ENCODE peak calls at places on chromosomes 16 and 17, in five cellular contexts. N, X, A, V and Z are unnamed samples.

GRCh38 chr16:3920206-3920605 is 39.7 kb upstream of the CREBBP start:
- DNase-seq in X (no peak), A (no peak), N (no peak), V (no peak), Z (no peak)

GRCh38 chr17:2926019-2926650 is 129.9 kb downstream of the RAP1GAP2 start:
- DNase-seq in N (no peak), X (no peak), A (no peak), V (no peak), Z (peak)

GRCh38 chr16:12204601-12205000 is 228.1 kb downstream of the SNX29 start:
- DNase-seq in A (no peak), N (no peak), V (no peak), X (no peak), Z (no peak)

GRCh38 chr17:30922235-30922993 is 669 bp downstream of the ADAP2 start:
- DNase-seq in A (peak), N (peak), V (no peak), X (peak), Z (no peak)

GRCh38 chr16:56852968-56853367 is 12.0 kb upstream of the SLC12A3 start:
- DNase-seq in A (no peak), N (no peak), X (no peak), V (no peak), Z (no peak)

GRCh38 chr16:50160495-50161164 is 7.5 kb downstream of the TENT4B start:
- DNase-seq in X (no peak), N (no peak), V (no peak), A (no peak), Z (peak)

GRCh38 chr16:27355610-27356009 is 41.8 kb downstream of the IL4R start:
- DNase-seq in V (no peak), N (peak), X (peak), A (peak), Z (peak)

GRCh38 chr17:72212041-72212440 is 91.2 kb downstream of the SOX9 start:
- DNase-seq in N (no peak), V (no peak), A (no peak), X (peak), Z (no peak)

GRCh38 chr17:6138761-6139446 is 68.7 kb downstream of the WSCD1 start:
- DNase-seq in N (no peak), V (no peak), A (peak), X (peak), Z (no peak)

GRCh38 chr17:17156511-17156910 is 49.6 kb downstream of the PLD6 start:
- DNase-seq in V (no peak), A (no peak), N (no peak), X (no peak), Z (peak)

GRCh38 chr16:88522276-88522949 is 47.8 kb upstream of the ZC3H18 start:
- DNase-seq in A (no peak), V (no peak), N (no peak), X (no peak), Z (no peak)

GRCh38 chr16:57802635-57803412 is 533 bp upstream of the KIFC3 start:
- DNase-seq in V (no peak), N (peak), A (peak), X (peak), Z (peak)

GRCh38 chr16:4011940-4012629 is 104.2 kb downstream of the ADCY9 start:
- DNase-seq in A (no peak), X (no peak), V (no peak), N (no peak), Z (no peak)

GRCh38 chr16:12906765-12907516 is 5.5 kb downstream of the SHISA9 start:
- DNase-seq in X (no peak), V (no peak), N (no peak), A (no peak), Z (no peak)

GRCh38 chr17:58755577-58756245 is at the start of gene PPM1E:
- DNase-seq in A (peak), N (peak), V (peak), X (peak), Z (peak)

GRCh38 chr17:1490643-1491405 is 1.7 kb downstream of the MYO1C start:
- DNase-seq in X (peak), N (peak), V (no peak), A (peak), Z (no peak)

GRCh38 chr17:68771867-68772515 is 170.8 kb upstream of the FAM20A start:
- DNase-seq in V (peak), A (no peak), X (peak), N (no peak), Z (peak)

GRCh38 chr17:17570207-17570797 is 21.2 kb downstream of the PEMT start:
- DNase-seq in X (peak), V (no peak), A (peak), N (peak), Z (peak)

GRCh38 chr16:10314811-10315210 is 71.0 kb upstream of the ATF7IP2 start:
- DNase-seq in A (no peak), N (no peak), X (peak), V (no peak), Z (no peak)

GRCh38 chr17:41404024-41404651 is 6.7 kb upstream of the KRT31 start:
- DNase-seq in X (peak), A (no peak), V (no peak), N (no peak), Z (peak)

GRCh38 chr17:40499551-40500189 is 1.8 kb downstream of the TNS4 start:
- DNase-seq in A (peak), N (peak), X (peak), V (no peak), Z (peak)

GRCh38 chr17:34081269-34081668 is 173.8 kb upstream of the CCL2 start:
- DNase-seq in A (peak), N (peak), V (no peak), X (peak), Z (peak)

DNA sequence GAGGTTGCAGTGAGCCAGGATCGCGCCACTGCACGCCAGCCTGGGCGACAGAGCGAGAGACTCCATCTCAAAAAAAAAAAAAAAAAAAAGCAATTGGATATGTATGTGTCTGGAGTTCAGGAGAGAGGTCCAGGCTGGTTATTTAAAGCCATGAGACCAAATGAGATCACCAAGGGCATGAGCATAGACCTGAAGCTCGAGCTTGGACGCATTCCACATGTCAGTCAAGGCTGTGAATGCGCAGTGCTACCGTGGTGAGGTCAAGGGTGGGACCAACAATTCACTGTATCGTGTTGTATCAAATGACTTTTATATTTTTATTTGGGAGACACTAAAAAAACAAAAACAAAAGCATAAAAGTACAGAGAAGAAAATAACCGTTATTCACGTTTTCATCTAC is 29.1 kb upstream of the SPNS2 start:
- DNase-seq in V (no peak), N (no peak), A (no peak), X (no peak), Z (no peak)
- H2BK15ac ChIP-seq in V (no peak), N (no peak), A (no peak), X (no peak), Z (no peak)

DNA sequence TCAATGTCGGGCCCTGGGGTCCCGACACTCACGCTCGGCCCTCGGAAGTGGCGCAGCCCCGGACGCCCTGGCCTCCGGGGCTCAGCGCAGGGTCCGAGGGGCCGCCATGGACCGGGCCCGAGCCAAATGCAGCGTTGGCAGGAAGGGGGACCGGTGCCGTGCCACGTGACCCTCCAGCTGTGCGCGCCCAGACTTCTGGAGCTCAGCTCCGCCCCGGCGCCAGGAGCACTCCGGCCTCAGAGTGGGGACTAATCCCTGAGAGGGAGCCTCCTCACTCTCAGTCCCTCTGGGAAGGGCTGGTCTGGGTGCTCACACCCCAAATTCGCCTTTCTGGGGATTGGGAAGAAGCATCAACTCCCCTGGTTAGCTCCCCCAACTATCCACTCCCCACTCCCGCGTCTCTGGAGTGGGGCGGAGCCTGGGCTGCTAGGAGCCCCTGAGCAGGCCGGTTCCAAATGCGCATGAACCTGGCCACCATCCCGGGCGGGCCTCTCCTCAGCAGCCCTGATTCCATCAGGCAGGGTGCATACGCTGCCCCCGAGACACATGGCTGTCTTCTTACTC is at the start of gene B3GNT9:
- DNase-seq in V (no peak), N (peak), X (peak), A (peak), Z (peak)
- H2BK15ac ChIP-seq in V (peak), N (peak), X (no peak), A (no peak), Z (peak)

DNA sequence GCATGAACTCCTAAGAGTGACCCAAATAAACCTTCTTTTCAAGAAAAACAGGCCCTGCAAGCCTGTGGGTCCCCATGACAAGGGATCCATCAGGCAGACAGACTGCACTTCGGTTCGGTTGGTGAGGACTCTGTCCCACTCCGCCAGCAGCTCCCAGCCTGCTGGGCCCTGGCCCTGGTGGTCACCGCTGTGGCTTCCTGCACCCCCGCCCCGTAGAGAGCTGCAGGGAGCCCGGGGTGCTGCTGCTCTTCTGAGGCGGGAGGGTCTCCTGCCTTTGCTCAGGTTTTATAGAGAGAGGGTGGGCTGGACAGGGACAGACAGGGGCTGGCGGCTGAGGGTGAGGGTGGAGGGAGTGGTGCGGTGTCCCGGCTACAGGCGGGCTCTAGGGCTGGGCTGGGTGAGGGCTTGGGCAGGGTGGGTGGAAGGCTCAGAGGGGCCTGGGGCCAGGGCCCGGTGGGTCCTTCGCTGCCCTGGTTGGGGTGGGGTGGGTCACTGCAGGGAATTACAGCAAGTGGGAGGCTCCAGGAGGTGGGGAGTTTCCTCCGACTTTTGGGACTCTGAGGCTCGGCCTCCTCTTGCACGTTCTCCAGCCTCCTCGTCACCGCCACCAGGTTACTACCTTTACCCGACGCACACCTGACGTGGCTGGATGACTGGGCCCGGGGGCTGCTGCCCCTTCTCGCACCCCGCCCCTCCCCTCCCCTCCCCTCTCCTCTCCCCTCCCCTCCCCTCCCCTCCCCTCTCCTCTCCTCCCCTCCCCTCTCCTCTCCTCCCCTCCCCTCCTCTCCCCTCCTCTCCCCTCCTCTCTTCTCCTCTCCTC is 90.2 kb upstream of the CBX4 start:
- DNase-seq in V (no peak), X (no peak), N (peak), A (peak), Z (no peak)
- H2BK15ac ChIP-seq in V (peak), X (no peak), N (peak), A (no peak), Z (no peak)

DNA sequence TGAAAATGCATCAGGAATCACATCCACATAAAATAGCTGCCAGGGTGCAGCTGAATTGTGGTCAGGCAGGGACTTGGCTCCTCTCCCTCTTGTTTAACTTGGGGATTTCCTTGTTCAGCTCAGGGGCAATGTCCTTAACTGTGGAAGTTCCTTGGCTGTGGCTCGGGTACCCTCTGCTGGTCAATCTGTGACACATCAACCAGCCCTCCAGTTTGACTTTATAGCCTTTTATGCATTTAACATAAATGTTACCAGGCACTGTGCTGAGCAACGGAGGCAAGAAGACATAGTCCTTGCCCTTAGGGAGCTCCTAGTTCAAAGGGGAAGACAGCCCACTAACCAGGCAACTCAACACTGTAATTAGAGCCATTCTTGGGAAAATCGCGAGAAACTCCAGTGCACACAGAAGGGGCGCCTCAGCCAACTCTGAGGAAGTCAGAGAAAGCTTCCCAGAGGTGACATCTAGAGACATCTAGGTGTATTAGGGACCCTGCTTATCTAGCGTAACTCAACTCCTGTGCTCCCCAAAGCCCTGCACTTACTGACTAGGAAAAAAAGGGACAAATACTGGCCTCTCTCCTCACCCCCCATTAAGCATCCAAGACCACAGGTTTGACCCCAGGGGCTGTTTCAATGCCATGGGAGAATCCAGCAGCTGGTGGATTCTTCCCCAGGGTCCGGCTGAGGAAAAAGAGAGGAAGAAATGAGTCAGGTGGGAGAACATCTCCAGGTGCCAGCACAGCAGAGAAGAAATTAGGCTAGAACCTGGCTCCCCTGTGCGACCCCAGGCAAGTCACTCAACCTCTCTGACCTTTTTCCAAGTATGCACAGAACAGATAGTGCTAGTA is 17.3 kb upstream of the EEF2K start:
- DNase-seq in V (no peak), X (peak), A (peak), N (peak), Z (peak)
- H2BK15ac ChIP-seq in V (no peak), X (no peak), A (no peak), N (no peak), Z (no peak)

DNA sequence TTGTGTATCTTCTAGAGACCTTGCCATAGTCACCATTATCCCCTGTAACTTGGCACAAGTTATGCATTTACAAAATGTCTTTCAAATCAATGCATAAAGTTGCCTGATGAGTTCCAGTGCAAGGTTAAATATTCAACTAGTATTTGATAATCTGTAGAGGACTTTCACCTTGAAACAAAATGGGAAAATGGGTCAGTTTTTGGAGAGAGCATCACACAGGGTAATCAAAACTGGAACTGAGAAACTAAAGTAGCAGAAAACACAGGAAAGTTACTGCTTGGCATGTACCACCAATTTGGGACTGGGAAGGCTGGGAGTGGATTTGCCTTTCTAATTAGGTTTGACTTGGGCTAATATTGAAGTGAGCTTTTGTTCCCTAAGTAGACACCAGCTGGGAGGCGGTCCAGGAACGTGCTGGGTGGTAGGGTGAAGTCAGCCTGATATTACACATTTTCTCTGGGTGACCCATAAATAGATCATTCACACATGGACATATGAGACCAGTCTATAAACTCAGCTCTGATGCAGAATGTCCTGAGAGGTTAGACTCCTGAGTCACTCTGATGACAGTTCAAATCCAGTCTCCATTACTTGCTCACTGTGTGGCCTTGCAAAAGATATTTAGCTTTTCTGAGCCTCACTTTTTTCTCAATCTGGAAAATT is 152.3 kb downstream of the PCTP start:
- DNase-seq in V (no peak), X (no peak), N (no peak), A (no peak), Z (no peak)
- H2BK15ac ChIP-seq in V (no peak), X (no peak), N (no peak), A (no peak), Z (no peak)

GRCh38 chr16:84537431-84538151 is 33.1 kb upstream of the MEAK7 start:
- DNase-seq in X (no peak), A (no peak), N (no peak), V (no peak), Z (no peak)
- H2BK15ac ChIP-seq in X (no peak), A (no peak), N (no peak), V (peak), Z (no peak)

GRCh38 chr17:49483588-49484509 is 11.2 kb upstream of the NGFR start:
- DNase-seq in A (no peak), V (no peak), X (no peak), N (no peak), Z (no peak)

GRCh38 chr17:49487202-49487601 is 7.9 kb upstream of the NGFR start:
- DNase-seq in N (no peak), A (peak), X (peak), V (no peak), Z (no peak)

GRCh38 chr17:49480833-49481615 is 14.1 kb upstream of the NGFR start:
- DNase-seq in A (no peak), N (no peak), V (no peak), X (peak), Z (no peak)

GRCh38 chr17:49486012-49486641 is 9.0 kb upstream of the NGFR start:
- DNase-seq in V (peak), A (peak), X (peak), N (peak), Z (no peak)

DNA sequence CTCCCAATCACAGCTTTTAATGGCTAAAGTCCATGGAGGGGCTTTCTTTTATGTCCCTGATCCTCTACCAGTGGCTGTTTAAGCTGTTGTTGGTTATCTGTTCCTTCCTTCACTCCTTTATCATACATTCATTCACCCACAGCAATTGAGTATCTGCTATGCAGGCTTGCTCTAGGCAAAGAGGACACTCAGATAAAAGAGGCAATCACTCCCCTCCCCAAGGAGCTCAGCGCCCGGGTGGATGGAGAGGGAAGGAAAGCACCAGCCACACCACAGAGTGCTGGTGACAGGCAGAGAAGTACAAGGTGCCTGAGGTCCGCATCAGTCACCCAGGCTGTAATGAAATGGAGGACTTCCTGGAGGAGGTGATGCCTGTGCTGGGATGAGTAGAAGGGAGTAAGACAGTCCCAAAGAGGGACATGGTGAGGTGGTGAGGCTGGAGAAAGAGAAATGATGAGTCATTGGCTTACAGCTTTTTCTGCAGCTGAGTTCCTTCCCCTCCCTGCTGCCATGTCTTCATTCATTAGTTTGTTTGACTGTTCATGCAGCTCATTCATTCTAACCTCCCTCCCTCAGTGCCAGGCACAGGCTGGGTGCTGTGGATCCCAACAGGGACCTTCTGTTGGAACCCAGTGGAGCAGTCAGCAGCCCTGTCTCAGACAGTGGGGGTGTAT is 12.8 kb upstream of the NGFR start:
- DNase-seq in V (no peak), A (no peak), X (no peak), N (no peak), Z (peak)
- H2BK15ac ChIP-seq in V (no peak), A (no peak), X (no peak), N (peak), Z (no peak)